ENCODE peak calls at places on chromosome 12, in six cellular contexts. R is NB4, Y is stomach, O is ELF-1, P is SW 1271, I is T follicular helper cell. N is an unnamed sample.

GRCh38 chr12:58097741-58098140 is 156.4 kb downstream of the ATP23 start:
- DNase-seq in R (no peak), Y (no peak), O (no peak), P (no peak), I (no peak), N (no peak)

GRCh38 chr12:68805592-68806120 is 2.3 kb upstream of the MDM2 start:
- DNase-seq in R (no peak), Y (no peak), O (no peak), P (no peak), I (no peak), N (no peak)

GRCh38 chr12:57528831-57529555 is 6.4 kb downstream of the MBD6 start:
- DNase-seq in R (no peak), Y (no peak), O (no peak), P (no peak), I (no peak), N (no peak)

GRCh38 chr12:15726029-15726756 is 63.0 kb downstream of the EPS8 start:
- DNase-seq in R (peak), Y (no peak), O (peak), P (no peak), I (no peak), N (no peak)

GRCh38 chr12:10362828-10363664 is 26.8 kb downstream of the KLRK1 start:
- DNase-seq in R (peak), Y (no peak), O (peak), P (no peak), I (no peak), N (no peak)

GRCh38 chr12:132710062-132710421 is 600 bp upstream of the PGAM5 start:
- DNase-seq in R (peak), Y (no peak), O (no peak), P (no peak), I (no peak), N (peak)

GRCh38 chr12:130783110-130783715 is 55.8 kb downstream of the STX2 start:
- DNase-seq in R (no peak), Y (no peak), O (peak), P (no peak), I (no peak), N (no peak)

GRCh38 chr12:42483534-42483857 is 106.0 kb downstream of the PRICKLE1 start:
- DNase-seq in R (peak), Y (no peak), O (no peak), P (peak), I (no peak), N (no peak)

GRCh38 chr12:100720016-100720654 is 74.4 kb upstream of the ANO4 start:
- DNase-seq in R (no peak), Y (no peak), O (no peak), P (no peak), I (no peak), N (no peak)

GRCh38 chr12:6178981-6179761 is 21.0 kb upstream of the CD9 start:
- DNase-seq in R (no peak), Y (no peak), O (peak), P (no peak), I (no peak), N (peak)

GRCh38 chr12:75120202-75120774 is 89.4 kb downstream of the KCNC2 start:
- DNase-seq in R (no peak), Y (no peak), O (no peak), P (no peak), I (no peak), N (no peak)

GRCh38 chr12:92469837-92470236 is 233.0 kb upstream of the PLEKHG7 start:
- DNase-seq in R (no peak), Y (no peak), O (no peak), P (no peak), I (no peak), N (no peak)

GRCh38 chr12:108482717-108483212 is 32.3 kb upstream of the FICD start:
- DNase-seq in R (no peak), Y (no peak), O (peak), P (no peak), I (no peak), N (no peak)

GRCh38 chr12:105955608-105955931 is 183.2 kb downstream of the NUAK1 start:
- DNase-seq in R (no peak), Y (no peak), O (no peak), P (no peak), I (no peak), N (no peak)

GRCh38 chr12:123398177-123398916 is 14.4 kb downstream of the KMT5A start:
- DNase-seq in R (no peak), Y (peak), O (no peak), P (no peak), I (no peak), N (no peak)

GRCh38 chr12:81811066-81811777 is 52.1 kb upstream of the PPFIA2 start:
- DNase-seq in R (peak), Y (no peak), O (peak), P (no peak), I (no peak), N (peak)

GRCh38 chr12:89461649-89462612 is 62.7 kb downstream of the GALNT4 start:
- DNase-seq in R (peak), Y (no peak), O (peak), P (peak), I (no peak), N (peak)

GRCh38 chr12:76236640-76237039 is 111.6 kb downstream of the BBS10 start:
- DNase-seq in R (no peak), Y (no peak), O (no peak), P (peak), I (no peak), N (no peak)

GRCh38 chr12:26461799-26462198 is 266.4 kb downstream of the SSPN start:
- DNase-seq in R (no peak), Y (no peak), O (no peak), P (no peak), I (no peak), N (no peak)

N was measured in neural progenitor cell.